ENCODE peak calls at places on chromosomes 16 and 17, in nine cellular contexts. M is mesenchymal stem cell; I is activated CD4-positive, alpha-beta memory T cell treated with anti-CD3 and anti-CD28 coated beads, Interleukin-2, amount 10 ng/mL, durations not matched to agents 7 days and 5 days; G is ACHN; E is Caki2; L is effector memory CD4-positive, alpha-beta T cell; Z is tibial artery; U is Right ventricle myocardium superior; O is Calu3. S is an unnamed sample.

GRCh38 chr17:61461967-61462733 is 9.9 kb downstream of the TBX4 start:
- DNase-seq in L (no peak), O (no peak), M (peak), I (no peak), G (no peak), Z (no peak), U (no peak), E (no peak), S (peak)

GRCh38 chr16:28549301-28549899 is 4.3 kb upstream of the SGF29 start:
- DNase-seq in M (peak), U (no peak), O (peak), Z (no peak), I (peak), E (peak), L (no peak), G (peak), S (peak)

GRCh38 chr17:50133028-50133768 is 3.2 kb upstream of the SAMD14 start:
- DNase-seq in L (no peak), Z (peak), I (no peak), M (peak), G (peak), O (peak), E (no peak), U (no peak), S (peak)

GRCh38 chr17:41008811-41009210 is at the start of gene KRTAP3-1:
- DNase-seq in E (no peak), L (no peak), G (no peak), Z (no peak), O (no peak), I (no peak), M (no peak), U (no peak), S (peak)

GRCh38 chr17:78272181-78272913 is 40.9 kb downstream of the TMEM235 start:
- DNase-seq in G (no peak), L (peak), I (peak), O (peak), M (peak), U (peak), E (no peak), Z (no peak), S (no peak)

GRCh38 chr16:7364054-7364407 is 31.4 kb downstream of the RBFOX1 start:
- DNase-seq in O (no peak), Z (no peak), E (no peak), L (no peak), U (no peak), G (no peak), I (no peak), M (no peak), S (no peak)

GRCh38 chr16:67441289-67441753 is 10.4 kb downstream of the HSD11B2 start:
- DNase-seq in Z (no peak), L (no peak), E (no peak), O (peak), U (peak), I (no peak), G (no peak), M (no peak), S (no peak)

GRCh38 chr17:76537288-76537577 is 276 bp downstream of the CYGB start:
- DNase-seq in I (no peak), E (no peak), O (no peak), Z (no peak), M (no peak), G (peak), L (no peak), U (peak), S (no peak)

GRCh38 chr17:1713160-1713877 is 3.1 kb upstream of the TLCD2 start:
- DNase-seq in L (no peak), O (no peak), U (no peak), Z (no peak), G (no peak), E (no peak), I (no peak), M (no peak), S (no peak)

GRCh38 chr17:73616120-73616872 is 27.9 kb downstream of the SDK2 start:
- DNase-seq in O (no peak), L (no peak), Z (no peak), G (no peak), U (no peak), M (peak), E (no peak), I (no peak), S (no peak)

GRCh38 chr16:89363621-89364393 is 126.6 kb downstream of the ANKRD11 start:
- DNase-seq in I (peak), G (peak), L (peak), M (peak), E (peak), U (no peak), Z (no peak), O (peak), S (peak)

GRCh38 chr17:67675481-67675880 is 42.3 kb upstream of the NOL11 start:
- DNase-seq in I (no peak), M (no peak), L (no peak), U (no peak), G (no peak), E (no peak), O (no peak), Z (no peak), S (no peak)

GRCh38 chr16:49947907-49948678 is 76.9 kb upstream of the CNEP1R1 start:
- DNase-seq in E (no peak), G (no peak), U (no peak), I (no peak), O (no peak), L (no peak), Z (no peak), M (no peak), S (no peak)

GRCh38 chr16:77789646-77790370 is 1.4 kb downstream of the VAT1L start:
- DNase-seq in I (no peak), Z (no peak), O (no peak), U (no peak), M (no peak), E (no peak), G (no peak), L (no peak), S (no peak)

GRCh38 chr16:56221995-56222394 is 30.7 kb downstream of the GNAO1 start:
- DNase-seq in M (no peak), G (no peak), I (no peak), U (no peak), Z (no peak), O (no peak), L (no peak), E (no peak), S (no peak)

GRCh38 chr17:80815151-80815561 is 176.5 kb upstream of the CHMP6 start:
- DNase-seq in M (no peak), I (no peak), G (no peak), Z (no peak), O (no peak), L (no peak), E (no peak), U (no peak), S (no peak)

GRCh38 chr17:7403043-7403901 is 625 bp downstream of the TMEM256 start:
- DNase-seq in E (peak), Z (peak), M (no peak), U (peak), O (no peak), G (no peak), I (peak), L (no peak), S (peak)

GRCh38 chr17:72004011-72004427 is 116.8 kb upstream of the SOX9 start:
- DNase-seq in L (no peak), M (no peak), E (no peak), I (no peak), G (no peak), Z (no peak), O (no peak), U (no peak), S (no peak)

GRCh38 chr16:49514391-49514980 is 140.9 kb downstream of the C16orf78 start:
- DNase-seq in I (no peak), O (no peak), E (no peak), Z (no peak), L (no peak), G (no peak), M (no peak), U (no peak), S (no peak)

GRCh38 chr17:48753794-48754499 is 25.4 kb upstream of the HOXB13 start:
- DNase-seq in L (no peak), I (no peak), E (peak), G (peak), O (no peak), U (no peak), M (peak), Z (no peak), S (no peak)

GRCh38 chr17:48492401-48493298 is 38.2 kb downstream of the HOXB1 start:
- DNase-seq in Z (peak), O (peak), L (peak), U (peak), E (peak), I (peak), G (peak), M (peak), S (no peak)

GRCh38 chr16:3458278-3458851 is 14.9 kb downstream of the NAA60 start:
- DNase-seq in E (no peak), L (no peak), Z (no peak), U (no peak), I (no peak), O (peak), G (peak), M (peak), S (no peak)

GRCh38 chr17:60743812-60744211 is 66.2 kb downstream of the BCAS3 start:
- DNase-seq in O (peak), Z (no peak), E (no peak), U (no peak), G (no peak), L (no peak), I (no peak), M (no peak), S (no peak)

GRCh38 chr16:22754577-22754976 is 59.4 kb upstream of the HS3ST2 start:
- DNase-seq in G (no peak), O (no peak), I (no peak), U (no peak), Z (no peak), M (no peak), E (no peak), L (no peak), S (no peak)

GRCh38 chr16:4790871-4791270 is 2.7 kb upstream of the SEPTIN12 start:
- DNase-seq in O (no peak), M (no peak), Z (no peak), L (no peak), U (no peak), G (no peak), E (no peak), I (no peak), S (no peak)

GRCh38 chr16:9969580-9969979 is 212.6 kb downstream of the GRIN2A start:
- DNase-seq in Z (no peak), O (no peak), I (no peak), G (no peak), M (no peak), E (no peak), L (no peak), U (no peak), S (no peak)

GRCh38 chr17:32827227-32827626 is 49.7 kb downstream of the MYO1D start:
- DNase-seq in M (no peak), U (no peak), O (no peak), I (no peak), G (peak), L (no peak), Z (no peak), E (no peak), S (no peak)

GRCh38 chr16:90048347-90048722 is 28.8 kb downstream of the PRDM7 start:
- DNase-seq in Z (no peak), M (no peak), L (peak), E (no peak), O (no peak), I (no peak), G (no peak), U (no peak), S (no peak)

GRCh38 chr17:48954300-48954755 is 9.7 kb upstream of the SNF8 start:
- DNase-seq in G (peak), U (no peak), I (no peak), O (peak), M (peak), Z (no peak), L (no peak), E (no peak), S (peak)